ENCODE peak calls at places on chromosomes 13 and 19, in nine cellular contexts. N is kidney epithelial cell, P is HTR-8/SVneo, M is NB4, C is keratinocyte, V is cardiac muscle cell, O is NCI-H1092, S is WTC11, Y is DMS53. J is an unnamed sample.

GRCh38 chr19:35027851-35028599 is 2.2 kb upstream of the SCN1B start:
- DNase-seq in O (no peak), S (no peak), V (peak), N (no peak), M (no peak), Y (peak), C (no peak), P (no peak), J (no peak)

GRCh38 chr13:84574851-84575250 is 692.6 kb upstream of the SLITRK1 start:
- DNase-seq in C (no peak), M (no peak), N (no peak), S (no peak), P (peak), O (no peak), V (peak), Y (peak), J (no peak)

GRCh38 chr13:46659413-46660065 is 106.6 kb downstream of the LRCH1 start:
- DNase-seq in Y (no peak), V (no peak), S (no peak), M (no peak), P (no peak), O (no peak), N (no peak), C (no peak), J (no peak)

GRCh38 chr19:13299838-13300237 is 149.6 kb downstream of the IER2 start:
- DNase-seq in P (no peak), Y (no peak), S (peak), C (no peak), N (no peak), M (no peak), V (no peak), O (no peak), J (no peak)

GRCh38 chr13:97222934-97223710 is 989 bp downstream of the MBNL2 start:
- DNase-seq in M (no peak), P (no peak), S (no peak), O (no peak), V (no peak), C (no peak), Y (no peak), N (no peak), J (no peak)

GRCh38 chr13:26476111-26476743 is 81.3 kb upstream of the WASF3 start:
- DNase-seq in M (no peak), O (no peak), Y (no peak), V (peak), N (no peak), S (peak), C (no peak), P (no peak), J (no peak)

GRCh38 chr19:58476498-58477015 is 405 bp downstream of the ZNF446 start:
- DNase-seq in C (no peak), M (no peak), S (no peak), O (no peak), V (peak), P (no peak), Y (peak), N (no peak), J (no peak)

GRCh38 chr13:113929628-113930615 is 44.0 kb downstream of the C13orf46 start:
- DNase-seq in O (no peak), N (no peak), S (peak), M (no peak), C (no peak), P (no peak), Y (no peak), V (no peak), J (no peak)

GRCh38 chr19:55028757-55029156 is 9.3 kb downstream of the GP6 start:
- DNase-seq in S (no peak), C (no peak), M (no peak), O (no peak), Y (no peak), V (no peak), N (no peak), P (no peak), J (no peak)

GRCh38 chr19:10740798-10741197 is 22.9 kb downstream of the DNM2 start:
- DNase-seq in V (no peak), S (no peak), P (no peak), C (no peak), N (no peak), M (no peak), Y (peak), O (no peak), J (no peak)

GRCh38 chr13:30818323-30818960 is 83.1 kb downstream of the ALOX5AP start:
- DNase-seq in V (peak), O (no peak), S (no peak), P (no peak), M (no peak), Y (no peak), N (no peak), C (no peak), J (no peak)

GRCh38 chr19:55481148-55482127 is 3.5 kb upstream of the NAT14 start:
- DNase-seq in O (no peak), C (no peak), P (no peak), V (no peak), N (no peak), Y (no peak), M (no peak), S (no peak), J (no peak)

GRCh38 chr19:5418676-5419075 is 36.5 kb upstream of the ZNRF4 start:
- DNase-seq in M (no peak), C (no peak), V (no peak), N (no peak), P (no peak), S (no peak), Y (no peak), O (no peak), J (no peak)

GRCh38 chr19:48501961-48502719 is 9.5 kb downstream of the LMTK3 start:
- DNase-seq in V (no peak), O (no peak), N (peak), P (no peak), S (peak), C (peak), Y (peak), M (peak), J (no peak)

GRCh38 chr19:1065606-1066109 is 1.3 kb upstream of the ARHGAP45 start:
- DNase-seq in P (no peak), M (no peak), Y (peak), O (no peak), S (no peak), N (peak), C (no peak), V (no peak), J (no peak)

GRCh38 chr13:50127726-50128291 is 112.6 kb downstream of the KCNRG start:
- DNase-seq in V (no peak), P (no peak), M (no peak), C (no peak), O (no peak), Y (peak), N (no peak), S (peak), J (no peak)

GRCh38 chr19:12034610-12035009 is 869 bp downstream of the ZNF433 start:
- DNase-seq in O (no peak), P (no peak), Y (peak), C (no peak), S (no peak), V (no peak), N (no peak), M (no peak), J (no peak)

GRCh38 chr13:42926555-42926954 is 65.5 kb downstream of the EPSTI1 start:
- DNase-seq in S (no peak), P (no peak), V (peak), M (no peak), O (no peak), Y (no peak), C (no peak), N (no peak), J (no peak)

GRCh38 chr13:87903568-87903967 is 232.4 kb downstream of the SLITRK5 start:
- DNase-seq in C (no peak), O (no peak), Y (no peak), M (no peak), N (no peak), S (no peak), V (no peak), P (no peak), J (no peak)